ENCODE peak calls at places on chromosomes 1 and 21, in nine cellular contexts. E is HFF-Myc; X is posterior cingulate gyrus; A is MCF 10A; N is fibroblast of lung; S is skeletal muscle cell; W is adipocyte; P is MM.1S; I is activated CD8-positive, alpha-beta memory T cell treated with anti-CD3 and anti-CD28 coated beads for 24 hours. B is an unnamed sample.

GRCh38 chr1:207808322-207808705 is 56.5 kb downstream of the CD46 start:
- DNase-seq in X (no peak), N (no peak), S (no peak), P (no peak), A (peak), I (no peak), E (no peak), W (no peak), B (no peak)

GRCh38 chr1:99808391-99809115 is 41.6 kb upstream of the AGL start:
- DNase-seq in A (peak), E (peak), N (peak), X (no peak), W (peak), I (no peak), S (peak), P (peak), B (peak)

GRCh38 chr1:47708658-47709301 is 270.9 kb downstream of the FOXD2 start:
- DNase-seq in S (no peak), X (no peak), I (no peak), W (peak), E (no peak), A (no peak), P (no peak), N (no peak), B (peak)

GRCh38 chr1:7468248-7468647 is 302.8 kb upstream of the VAMP3 start:
- DNase-seq in P (no peak), A (no peak), E (no peak), N (no peak), S (no peak), I (no peak), X (no peak), W (no peak), B (no peak)

GRCh38 chr1:50517488-50517887 is 94.2 kb upstream of the DMRTA2 start:
- DNase-seq in W (no peak), E (no peak), N (no peak), I (no peak), X (no peak), P (no peak), S (no peak), A (no peak), B (no peak)

GRCh38 chr1:159826436-159827101 is at the start of gene SLAMF8:
- DNase-seq in S (no peak), A (no peak), P (no peak), W (no peak), E (no peak), X (no peak), N (no peak), I (peak), B (no peak)

GRCh38 chr1:228045871-228046270 is 36.6 kb upstream of the ARF1 start:
- DNase-seq in E (no peak), S (no peak), N (no peak), W (no peak), I (peak), X (no peak), A (peak), P (no peak), B (peak)

GRCh38 chr1:116390195-116390594 is 17.2 kb downstream of the ATP1A1 start:
- DNase-seq in N (no peak), S (no peak), E (no peak), X (no peak), I (no peak), W (no peak), P (no peak), A (no peak), B (no peak)

GRCh38 chr1:57279909-57280666 is 143.8 kb downstream of the DAB1 start:
- DNase-seq in N (no peak), E (no peak), S (no peak), I (no peak), W (no peak), X (no peak), P (no peak), A (peak), B (no peak)

GRCh38 chr1:33903210-33903589 is 39.3 kb downstream of the HMGB4 start:
- DNase-seq in W (peak), P (no peak), N (peak), S (no peak), I (no peak), X (no peak), A (no peak), E (no peak), B (no peak)

GRCh38 chr1:178055779-178056471 is 38.0 kb upstream of the RASAL2 start:
- DNase-seq in X (peak), P (peak), N (peak), E (no peak), I (no peak), S (no peak), W (peak), A (peak), B (no peak)

GRCh38 chr21:31909153-31909771 is 36.4 kb downstream of the HUNK start:
- DNase-seq in E (no peak), A (no peak), P (no peak), S (no peak), N (no peak), X (no peak), W (no peak), I (no peak), B (no peak)

GRCh38 chr1:71869326-71869725 is 413.0 kb downstream of the NEGR1 start:
- DNase-seq in E (no peak), N (no peak), X (no peak), A (no peak), P (no peak), I (no peak), S (no peak), W (no peak), B (no peak)

GRCh38 chr1:41322835-41323234 is 38.4 kb upstream of the FOXO6 start:
- DNase-seq in X (no peak), P (no peak), N (peak), I (peak), A (peak), S (no peak), W (peak), E (no peak), B (peak)

GRCh38 chr1:7044471-7044805 is 259.2 kb downstream of the CAMTA1 start:
- DNase-seq in A (no peak), E (no peak), S (no peak), I (no peak), X (no peak), P (no peak), W (no peak), N (no peak), B (no peak)

GRCh38 chr1:206715552-206716518 is 31.1 kb downstream of the MAPKAPK2 start:
- DNase-seq in X (no peak), I (no peak), S (no peak), A (no peak), W (no peak), P (no peak), N (no peak), E (no peak), B (no peak)

GRCh38 chr1:218741852-218742251 is 396.7 kb downstream of the TGFB2 start:
- DNase-seq in W (peak), X (no peak), I (no peak), S (no peak), P (no peak), A (no peak), E (no peak), N (peak), B (no peak)

GRCh38 chr1:20339811-20340457 is 49.3 kb downstream of the VWA5B1 start:
- DNase-seq in P (no peak), W (no peak), I (no peak), S (no peak), X (peak), A (no peak), E (no peak), N (no peak), B (no peak)

GRCh38 chr1:39045231-39045630 is 19.1 kb downstream of the NDUFS5 start:
- DNase-seq in A (no peak), S (no peak), N (no peak), I (no peak), E (no peak), P (no peak), X (no peak), W (no peak), B (no peak)

GRCh38 chr1:54460861-54461382 is 54.7 kb upstream of the SSBP3 start:
- DNase-seq in X (no peak), N (no peak), W (no peak), I (no peak), A (no peak), P (no peak), S (no peak), E (no peak), B (no peak)

GRCh38 chr1:183881387-183882084 is 76.6 kb downstream of the RGL1 start:
- DNase-seq in N (peak), A (peak), S (peak), I (no peak), W (peak), X (peak), E (no peak), P (no peak), B (no peak)

GRCh38 chr1:29569971-29570634 is 333.8 kb downstream of the PTPRU start:
- DNase-seq in E (peak), W (peak), N (peak), P (no peak), A (peak), X (no peak), I (no peak), S (peak), B (no peak)

GRCh38 chr1:186289943-186290560 is 85.0 kb downstream of the TPR start:
- DNase-seq in P (no peak), E (no peak), I (no peak), X (no peak), W (no peak), A (no peak), S (no peak), N (no peak), B (no peak)

GRCh38 chr1:91124989-91125417 is 103.2 kb upstream of the ZNF644 start:
- DNase-seq in P (peak), I (no peak), X (no peak), A (no peak), W (no peak), S (no peak), E (no peak), N (no peak), B (no peak)

GRCh38 chr21:16116798-16117197 is 387.0 kb downstream of the USP25 start:
- DNase-seq in X (no peak), I (no peak), S (peak), N (peak), E (peak), W (peak), P (no peak), A (no peak), B (no peak)

GRCh38 chr1:152036316-152037216 is at the start of gene S100A11:
- DNase-seq in N (peak), I (peak), A (peak), S (no peak), E (no peak), P (peak), W (peak), X (peak), B (peak)

GRCh38 chr1:205934788-205935187 is 8.5 kb downstream of the SLC26A9 start:
- DNase-seq in E (no peak), S (no peak), W (no peak), A (peak), X (no peak), I (no peak), N (no peak), P (no peak), B (no peak)

GRCh38 chr21:42040411-42041180 is 30.4 kb upstream of the ZBTB21 start:
- DNase-seq in N (peak), X (no peak), A (peak), W (peak), S (peak), I (no peak), P (no peak), E (peak), B (no peak)

GRCh38 chr1:230123280-230124186 is 56.5 kb downstream of the GALNT2 start:
- DNase-seq in S (no peak), X (no peak), P (peak), W (no peak), A (no peak), I (no peak), N (peak), E (peak), B (no peak)

GRCh38 chr1:57597036-57597435 is 173.2 kb upstream of the DAB1 start:
- DNase-seq in P (no peak), W (no peak), E (no peak), I (no peak), X (no peak), N (no peak), S (no peak), A (no peak), B (no peak)

GRCh38 chr1:89557954-89558353 is 33.3 kb downstream of the LRRC8B start:
- DNase-seq in E (no peak), A (no peak), S (no peak), N (no peak), P (no peak), W (no peak), X (no peak), I (no peak), B (no peak)

B was measured in D341Med.